ENCODE peak calls at places on chromosomes 2 and 18, in nine cellular contexts. One of them, this sample, is unnamed.

GRCh38 chr2:148650881-148651280 is 6.3 kb downstream of the EPC2 start:
- DNase-seq in central memory CD4-positive, alpha-beta T cell: no peak
- DNase-seq in HFFc6: no peak
- DNase-seq in cardiac fibroblast: no peak
- DNase-seq in colonic mucosa: no peak
- DNase-seq in heart right ventricle: no peak
- DNase-seq in RWPE1: no peak
- DNase-seq in stimulated activated CD4-positive, alpha-beta T cell treated with anti-CD3 and anti-CD28 coated beads, TNF-alpha, amount 100 ng/mL, for 4 hours: no peak
- DNase-seq in frontal cortex: no peak
- DNase-seq in this sample: no peak

GRCh38 chr2:121019073-121019472 is 265.9 kb downstream of the TFCP2L1 start:
- DNase-seq in central memory CD4-positive, alpha-beta T cell: no peak
- DNase-seq in HFFc6: no peak
- DNase-seq in cardiac fibroblast: peak; percentile 35
- DNase-seq in colonic mucosa: no peak
- DNase-seq in heart right ventricle: peak; percentile 23
- DNase-seq in RWPE1: no peak
- DNase-seq in stimulated activated CD4-positive, alpha-beta T cell treated with anti-CD3 and anti-CD28 coated beads, TNF-alpha, amount 100 ng/mL, for 4 hours: no peak
- DNase-seq in frontal cortex: no peak
- DNase-seq in this sample: no peak

GRCh38 chr2:40097691-40098376 is 318.8 kb upstream of the THUMPD2 start:
- DNase-seq in central memory CD4-positive, alpha-beta T cell: no peak
- DNase-seq in HFFc6: peak; percentile 76
- DNase-seq in cardiac fibroblast: peak; percentile 81
- DNase-seq in colonic mucosa: no peak
- DNase-seq in heart right ventricle: no peak
- DNase-seq in RWPE1: no peak
- DNase-seq in stimulated activated CD4-positive, alpha-beta T cell treated with anti-CD3 and anti-CD28 coated beads, TNF-alpha, amount 100 ng/mL, for 4 hours: no peak
- DNase-seq in frontal cortex: no peak
- DNase-seq in this sample: no peak

GRCh38 chr18:59672125-59672769 is 25.0 kb downstream of the CCBE1 start:
- DNase-seq in central memory CD4-positive, alpha-beta T cell: no peak
- DNase-seq in HFFc6: no peak
- DNase-seq in cardiac fibroblast: peak; percentile 47
- DNase-seq in colonic mucosa: no peak
- DNase-seq in heart right ventricle: no peak
- DNase-seq in RWPE1: no peak
- DNase-seq in stimulated activated CD4-positive, alpha-beta T cell treated with anti-CD3 and anti-CD28 coated beads, TNF-alpha, amount 100 ng/mL, for 4 hours: no peak
- DNase-seq in frontal cortex: no peak
- DNase-seq in this sample: no peak

GRCh38 chr18:36899289-36899688 is 70.4 kb downstream of the KIAA1328 start:
- DNase-seq in central memory CD4-positive, alpha-beta T cell: no peak
- DNase-seq in HFFc6: peak; percentile 39
- DNase-seq in cardiac fibroblast: no peak
- DNase-seq in colonic mucosa: no peak
- DNase-seq in heart right ventricle: no peak
- DNase-seq in RWPE1: no peak
- DNase-seq in stimulated activated CD4-positive, alpha-beta T cell treated with anti-CD3 and anti-CD28 coated beads, TNF-alpha, amount 100 ng/mL, for 4 hours: no peak
- DNase-seq in frontal cortex: no peak
- DNase-seq in this sample: no peak

GRCh38 chr18:47754311-47755101 is 176.0 kb downstream of the SMAD2 start:
- DNase-seq in central memory CD4-positive, alpha-beta T cell: peak; percentile 11
- DNase-seq in HFFc6: no peak
- DNase-seq in cardiac fibroblast: no peak
- DNase-seq in colonic mucosa: peak; percentile 67
- DNase-seq in heart right ventricle: peak; percentile 39
- DNase-seq in RWPE1: no peak
- DNase-seq in stimulated activated CD4-positive, alpha-beta T cell treated with anti-CD3 and anti-CD28 coated beads, TNF-alpha, amount 100 ng/mL, for 4 hours: peak; percentile 8
- DNase-seq in frontal cortex: peak; percentile 37
- DNase-seq in this sample: no peak

GRCh38 chr2:169136885-169137534 is 67.6 kb downstream of the DHRS9 start:
- DNase-seq in central memory CD4-positive, alpha-beta T cell: no peak
- DNase-seq in HFFc6: no peak
- DNase-seq in cardiac fibroblast: peak; percentile 68
- DNase-seq in colonic mucosa: no peak
- DNase-seq in heart right ventricle: peak; percentile 61
- DNase-seq in RWPE1: no peak
- DNase-seq in stimulated activated CD4-positive, alpha-beta T cell treated with anti-CD3 and anti-CD28 coated beads, TNF-alpha, amount 100 ng/mL, for 4 hours: no peak
- DNase-seq in frontal cortex: no peak
- DNase-seq in this sample: no peak

GRCh38 chr2:163558286-163559009 is 177.4 kb downstream of the FIGN start:
- DNase-seq in central memory CD4-positive, alpha-beta T cell: no peak
- DNase-seq in HFFc6: no peak
- DNase-seq in cardiac fibroblast: no peak
- DNase-seq in colonic mucosa: no peak
- DNase-seq in heart right ventricle: no peak
- DNase-seq in RWPE1: no peak
- DNase-seq in stimulated activated CD4-positive, alpha-beta T cell treated with anti-CD3 and anti-CD28 coated beads, TNF-alpha, amount 100 ng/mL, for 4 hours: no peak
- DNase-seq in frontal cortex: no peak
- DNase-seq in this sample: no peak

GRCh38 chr18:56756971-56757370 is 105.8 kb downstream of the WDR7 start:
- DNase-seq in central memory CD4-positive, alpha-beta T cell: no peak
- DNase-seq in HFFc6: no peak
- DNase-seq in cardiac fibroblast: no peak
- DNase-seq in colonic mucosa: no peak
- DNase-seq in heart right ventricle: no peak
- DNase-seq in RWPE1: no peak
- DNase-seq in stimulated activated CD4-positive, alpha-beta T cell treated with anti-CD3 and anti-CD28 coated beads, TNF-alpha, amount 100 ng/mL, for 4 hours: no peak
- DNase-seq in frontal cortex: no peak
- DNase-seq in this sample: no peak